ENCODE peak calls at places on chromosomes 12 and 14, in five cellular contexts. D is A549; E is activated CD4-positive, CD25-positive, alpha-beta regulatory T cell; Q is NCI-H524; G is neuronal stem cell. F is an unnamed sample.

GRCh38 chr12:58452546-58452945 is 467.8 kb downstream of the LRIG3 start:
- DNase-seq in D (no peak), G (no peak), Q (no peak), E (no peak), F (no peak)

GRCh38 chr14:105411017-105411941 is 8.3 kb upstream of the MTA1 start:
- DNase-seq in E (no peak), D (peak; percentile 72), G (no peak), Q (peak; percentile 63), F (peak; percentile 63)

GRCh38 chr14:103143535-103143934 is 20.3 kb downstream of the TNFAIP2 start:
- DNase-seq in G (no peak), D (no peak), Q (no peak), E (no peak), F (no peak)

GRCh38 chr12:131613678-131614077 is 97.2 kb upstream of the SFSWAP start:
- DNase-seq in Q (no peak), D (no peak), G (no peak), E (no peak), F (no peak)

GRCh38 chr14:78345346-78345745 is 175.2 kb downstream of the NRXN3 start:
- DNase-seq in D (no peak), G (no peak), E (no peak), Q (peak; percentile 99), F (no peak)

GRCh38 chr14:98840076-98840475 is 431.9 kb downstream of the BCL11B start:
- DNase-seq in D (no peak), E (no peak), G (no peak), Q (no peak), F (no peak)

GRCh38 chr14:51922624-51923023 is 62.2 kb downstream of the GNG2 start:
- DNase-seq in D (no peak), Q (no peak), E (no peak), G (peak; percentile 56), F (peak; percentile 8)

GRCh38 chr12:126747530-126748149 is 1519.3 kb upstream of the TMEM132C start:
- DNase-seq in G (no peak), E (peak; percentile 2), D (peak; percentile 36), Q (peak; percentile 36), F (peak; percentile 67)

GRCh38 chr14:71551291-71551955 is 380.8 kb upstream of the RGS6 start:
- DNase-seq in E (no peak), Q (peak; percentile 31), G (no peak), D (no peak), F (no peak)

GRCh38 chr12:11961686-11962085 is 109.1 kb upstream of the BCL2L14 start:
- DNase-seq in Q (no peak), D (no peak), E (no peak), G (no peak), F (no peak)

GRCh38 chr12:43921666-43922337 is 85.9 kb downstream of the TMEM117 start:
- DNase-seq in G (no peak), E (no peak), Q (no peak), D (no peak), F (no peak)

GRCh38 chr12:32727237-32727636 is 28.5 kb downstream of the YARS2 start:
- DNase-seq in D (no peak), G (no peak), E (no peak), Q (no peak), F (no peak)

GRCh38 chr14:80850197-80850814 is 91.2 kb downstream of the CEP128 start:
- DNase-seq in E (no peak), Q (peak; percentile 58), G (peak; percentile 17), D (peak; percentile 13), F (no peak)

GRCh38 chr14:61403411-61403810 is 82.0 kb downstream of the PRKCH start:
- DNase-seq in G (no peak), Q (no peak), D (no peak), E (no peak), F (no peak)

GRCh38 chr14:64598404-64598803 is 48.6 kb downstream of the PPP1R36 start:
- DNase-seq in Q (no peak), G (no peak), D (no peak), E (no peak), F (no peak)

GRCh38 chr12:96108321-96108720 is 72.9 kb upstream of the LTA4H start:
- DNase-seq in E (no peak), G (no peak), Q (no peak), D (no peak), F (peak; percentile 8)

GRCh38 chr12:58487280-58488141 is 432.8 kb downstream of the LRIG3 start:
- DNase-seq in Q (no peak), D (no peak), E (no peak), G (no peak), F (no peak)

GRCh38 chr12:120820885-120821510 is 83.2 kb downstream of the SPPL3 start:
- DNase-seq in Q (no peak), D (no peak), G (no peak), E (no peak), F (no peak)

GRCh38 chr12:130070017-130070653 is 92.1 kb upstream of the FZD10 start:
- DNase-seq in D (no peak), Q (peak; percentile 20), G (no peak), E (no peak), F (no peak)

GRCh38 chr12:98983647-98984046 is 338.6 kb downstream of the APAF1 start:
- DNase-seq in D (no peak), G (no peak), Q (no peak), E (no peak), F (no peak)

GRCh38 chr14:52003324-52003723 is 14.0 kb downstream of the RTRAF start:
- DNase-seq in E (no peak), Q (no peak), G (no peak), D (no peak), F (no peak)

GRCh38 chr14:43540948-43541347 is 966.1 kb downstream of the FSCB start:
- DNase-seq in D (peak; percentile 2), Q (no peak), E (no peak), G (no peak), F (peak; percentile 14)

F was measured in nephron progenitor cell.